ENCODE peak calls at places on chromosomes 6 and 20, in six cellular contexts. L is ureter; J is effector CD4-positive, alpha-beta T cell; U is naive thymus-derived CD8-positive, alpha-beta T cell; Q is DND-41; O is ELF-1. C is an unnamed sample.

GRCh38 chr6:135182993-135183531 is 2.0 kb downstream of the MYB start:
- DNase-seq in J (peak), O (peak), L (peak), Q (peak), U (peak), C (peak)

GRCh38 chr6:111795558-111795957 is 77.7 kb downstream of the FYN start:
- DNase-seq in U (no peak), O (no peak), J (no peak), Q (no peak), L (no peak), C (no peak)

GRCh38 chr20:41534842-41535241 is 83.3 kb downstream of the CHD6 start:
- DNase-seq in L (no peak), O (no peak), J (no peak), Q (no peak), U (no peak), C (no peak)

GRCh38 chr20:15656124-15656523 is 917.1 kb downstream of the KIF16B start:
- DNase-seq in L (no peak), O (no peak), Q (no peak), J (no peak), U (no peak), C (no peak)

GRCh38 chr6:87498048-87498447 is 25.3 kb downstream of the SLC35A1 start:
- DNase-seq in Q (no peak), U (no peak), O (no peak), J (no peak), L (no peak), C (no peak)

GRCh38 chr6:90000864-90001731 is 106.8 kb downstream of the GJA10 start:
- DNase-seq in U (no peak), O (no peak), L (no peak), Q (no peak), J (no peak), C (no peak)

GRCh38 chr6:50720623-50721022 is 7.3 kb downstream of the TFAP2D start:
- DNase-seq in U (no peak), J (no peak), O (peak), Q (peak), L (no peak), C (no peak)

GRCh38 chr20:61146006-61146405 is 106.1 kb upstream of the CDH4 start:
- DNase-seq in U (no peak), J (no peak), L (no peak), O (no peak), Q (no peak), C (no peak)

GRCh38 chr6:17390276-17390675 is 3.1 kb upstream of the CAP2 start:
- DNase-seq in O (no peak), U (no peak), L (no peak), Q (no peak), J (no peak), C (no peak)

GRCh38 chr6:76790881-76791280 is 672.4 kb downstream of the HTR1B start:
- DNase-seq in O (no peak), L (no peak), J (no peak), Q (no peak), U (no peak), C (no peak)

GRCh38 chr20:62293111-62293784 is 9.5 kb upstream of the ADRM1 start:
- DNase-seq in Q (no peak), J (no peak), O (no peak), U (no peak), L (no peak), C (no peak)

GRCh38 chr20:56004611-56005388 is 519 bp downstream of the CBLN4 start:
- DNase-seq in J (no peak), Q (no peak), O (no peak), L (no peak), U (no peak), C (no peak)

GRCh38 chr20:50263831-50264230 is 73.2 kb downstream of the CEBPB start:
- DNase-seq in J (no peak), L (no peak), Q (no peak), U (no peak), O (no peak), C (no peak)

GRCh38 chr20:52150440-52151258 is 40.9 kb downstream of the ZFP64 start:
- DNase-seq in Q (peak), L (no peak), J (no peak), U (no peak), O (no peak), C (peak)

GRCh38 chr6:106087548-106088325 is 1.6 kb downstream of the PRDM1 start:
- DNase-seq in L (no peak), J (no peak), O (peak), U (no peak), Q (no peak), C (no peak)

GRCh38 chr6:16681260-16681873 is 79.9 kb downstream of the ATXN1 start:
- DNase-seq in L (no peak), O (peak), Q (no peak), J (no peak), U (no peak), C (no peak)

GRCh38 chr6:70371454-70372105 is 41.7 kb upstream of the FAM135A start:
- DNase-seq in J (no peak), L (no peak), U (no peak), Q (no peak), O (no peak), C (peak)

GRCh38 chr20:8932192-8933150 is 136.4 kb upstream of the PLCB4 start:
- DNase-seq in L (no peak), Q (no peak), J (no peak), U (no peak), O (no peak), C (no peak)

GRCh38 chr20:6269163-6269873 is 146.5 kb upstream of the FERMT1 start:
- DNase-seq in L (no peak), U (no peak), J (no peak), Q (no peak), O (peak), C (no peak)

GRCh38 chr6:79687759-79688158 is 56.6 kb downstream of the SH3BGRL2 start:
- DNase-seq in J (no peak), Q (no peak), U (no peak), O (no peak), L (no peak), C (no peak)

GRCh38 chr6:78436335-78436734 is 431.0 kb upstream of the IRAK1BP1 start:
- DNase-seq in O (peak), J (no peak), L (no peak), Q (no peak), U (no peak), C (no peak)

GRCh38 chr6:44855562-44856494 is 468.3 kb downstream of the CDC5L start:
- DNase-seq in Q (no peak), L (no peak), U (no peak), O (no peak), J (no peak), C (no peak)

GRCh38 chr6:166553563-166554271 is 32.8 kb downstream of the RAMACL start:
- DNase-seq in U (no peak), Q (no peak), O (no peak), J (no peak), L (no peak), C (no peak)

GRCh38 chr20:11569163-11569562 is 348.5 kb upstream of the BTBD3 start:
- DNase-seq in U (no peak), O (peak), Q (no peak), J (no peak), L (no peak), C (no peak)

GRCh38 chr6:148972481-148972880 is 225.7 kb downstream of the UST start:
- DNase-seq in Q (peak), U (no peak), O (peak), L (peak), J (peak), C (no peak)

GRCh38 chr20:47421076-47421475 is 64.6 kb upstream of the ZMYND8 start:
- DNase-seq in J (no peak), L (no peak), U (no peak), Q (no peak), O (no peak), C (no peak)

GRCh38 chr20:46580613-46581012 is 30.2 kb upstream of the OCSTAMP start:
- DNase-seq in L (no peak), O (peak), J (no peak), U (no peak), Q (no peak), C (no peak)

GRCh38 chr6:13318821-13319220 is 9.5 kb downstream of the TBC1D7 start:
- DNase-seq in L (no peak), Q (no peak), J (no peak), U (no peak), O (no peak), C (no peak)

GRCh38 chr6:45327956-45328522 is at the start of gene RUNX2:
- DNase-seq in U (peak), Q (peak), O (no peak), J (no peak), L (no peak), C (no peak)

GRCh38 chr20:51531141-51531710 is 11.3 kb downstream of the NFATC2 start:
- DNase-seq in J (peak), L (no peak), Q (no peak), O (no peak), U (no peak), C (no peak)

GRCh38 chr20:38588303-38588702 is 7.3 kb downstream of the ADIG start:
- DNase-seq in O (no peak), L (peak), J (no peak), Q (no peak), U (no peak), C (no peak)

GRCh38 chr6:139881728-139882211 is 507.3 kb upstream of the CITED2 start:
- DNase-seq in Q (peak), U (no peak), J (no peak), O (peak), L (no peak), C (peak)

GRCh38 chr6:45812937-45813336 is 202.7 kb downstream of the CLIC5 start:
- DNase-seq in J (no peak), L (no peak), O (no peak), Q (no peak), U (no peak), C (no peak)

GRCh38 chr20:50062006-50062838 is 50.7 kb downstream of the UBE2V1 start:
- DNase-seq in L (no peak), U (no peak), J (no peak), Q (no peak), O (peak), C (no peak)

GRCh38 chr6:99821164-99821563 is 172.9 kb downstream of the MCHR2 start:
- DNase-seq in U (no peak), O (peak), Q (no peak), L (no peak), J (no peak), C (no peak)

GRCh38 chr6:104472245-104472644 is 387.5 kb downstream of the HACE1 start:
- DNase-seq in J (no peak), U (no peak), Q (no peak), L (no peak), O (no peak), C (no peak)

GRCh38 chr6:36227379-36228344 is 31.1 kb downstream of the BRPF3 start:
- DNase-seq in J (no peak), Q (no peak), U (no peak), L (no peak), O (no peak), C (no peak)

GRCh38 chr6:101344885-101345284 is 48.6 kb upstream of the GRIK2 start:
- DNase-seq in J (no peak), Q (no peak), U (no peak), O (no peak), L (no peak), C (no peak)

GRCh38 chr20:36167826-36168634 is 13.5 kb downstream of the EPB41L1 start:
- DNase-seq in O (no peak), U (no peak), Q (no peak), J (no peak), L (no peak), C (no peak)

C was measured in KG1.